ENCODE peak calls at places on chromosome 6, in eight cellular contexts. One of them, this sample, is unnamed.

GRCh38 chr6:53814353-53814752 is 19.5 kb downstream of the LRRC1 start:
- DNase-seq in ELF-1: no peak
- DNase-seq in Daoy: no peak
- DNase-seq in body of pancreas: no peak
- DNase-seq in activated naive CD8-positive, alpha-beta T cell treated with anti-CD3 and anti-CD28 coated beads, Interleukin-2, amount 50 U/mL, for 24 hours: no peak
- DNase-seq in HS-27A: no peak
- DNase-seq in stimulated activated CD8-positive, alpha-beta memory T cell treated with anti-CD3 and anti-CD28 coated beads, Interleukin-2, amount 100 ng/mL, for 1 hour: no peak
- DNase-seq in SK-N-DZ: no peak
- DNase-seq in this sample: no peak

GRCh38 chr6:33277663-33278391 is 904 bp downstream of the B3GALT4 start:
- DNase-seq in HS-27A: no peak
- DNase-seq in body of pancreas: no peak
- DNase-seq in SK-N-DZ: no peak
- DNase-seq in stimulated activated CD8-positive, alpha-beta memory T cell treated with anti-CD3 and anti-CD28 coated beads, Interleukin-2, amount 100 ng/mL, for 1 hour: no peak
- DNase-seq in activated naive CD8-positive, alpha-beta T cell treated with anti-CD3 and anti-CD28 coated beads, Interleukin-2, amount 50 U/mL, for 24 hours: peak
- DNase-seq in ELF-1: no peak
- DNase-seq in Daoy: peak
- DNase-seq in this sample: peak

GRCh38 chr6:10962673-10963072 is 75.8 kb downstream of the SYCP2L start:
- DNase-seq in HS-27A: no peak
- DNase-seq in ELF-1: no peak
- DNase-seq in body of pancreas: no peak
- DNase-seq in activated naive CD8-positive, alpha-beta T cell treated with anti-CD3 and anti-CD28 coated beads, Interleukin-2, amount 50 U/mL, for 24 hours: no peak
- DNase-seq in stimulated activated CD8-positive, alpha-beta memory T cell treated with anti-CD3 and anti-CD28 coated beads, Interleukin-2, amount 100 ng/mL, for 1 hour: no peak
- DNase-seq in SK-N-DZ: no peak
- DNase-seq in Daoy: peak
- DNase-seq in this sample: no peak

GRCh38 chr6:54238407-54238806 is 69.8 kb upstream of the TINAG start:
- DNase-seq in ELF-1: no peak
- DNase-seq in activated naive CD8-positive, alpha-beta T cell treated with anti-CD3 and anti-CD28 coated beads, Interleukin-2, amount 50 U/mL, for 24 hours: no peak
- DNase-seq in stimulated activated CD8-positive, alpha-beta memory T cell treated with anti-CD3 and anti-CD28 coated beads, Interleukin-2, amount 100 ng/mL, for 1 hour: no peak
- DNase-seq in HS-27A: no peak
- DNase-seq in SK-N-DZ: no peak
- DNase-seq in body of pancreas: no peak
- DNase-seq in Daoy: no peak
- DNase-seq in this sample: no peak

GRCh38 chr6:38489951-38490350 is 149.8 kb downstream of the BTBD9 start:
- DNase-seq in stimulated activated CD8-positive, alpha-beta memory T cell treated with anti-CD3 and anti-CD28 coated beads, Interleukin-2, amount 100 ng/mL, for 1 hour: no peak
- DNase-seq in body of pancreas: no peak
- DNase-seq in HS-27A: no peak
- DNase-seq in ELF-1: no peak
- DNase-seq in SK-N-DZ: no peak
- DNase-seq in Daoy: peak
- DNase-seq in activated naive CD8-positive, alpha-beta T cell treated with anti-CD3 and anti-CD28 coated beads, Interleukin-2, amount 50 U/mL, for 24 hours: no peak
- DNase-seq in this sample: no peak

GRCh38 chr6:92756912-92757311 is 662.4 kb downstream of the EPHA7 start:
- DNase-seq in HS-27A: no peak
- DNase-seq in ELF-1: no peak
- DNase-seq in body of pancreas: no peak
- DNase-seq in SK-N-DZ: no peak
- DNase-seq in activated naive CD8-positive, alpha-beta T cell treated with anti-CD3 and anti-CD28 coated beads, Interleukin-2, amount 50 U/mL, for 24 hours: no peak
- DNase-seq in stimulated activated CD8-positive, alpha-beta memory T cell treated with anti-CD3 and anti-CD28 coated beads, Interleukin-2, amount 100 ng/mL, for 1 hour: no peak
- DNase-seq in Daoy: no peak
- DNase-seq in this sample: no peak

GRCh38 chr6:4932506-4932903 is 71.3 kb downstream of the RPP40 start:
- DNase-seq in Daoy: no peak
- DNase-seq in body of pancreas: no peak
- DNase-seq in stimulated activated CD8-positive, alpha-beta memory T cell treated with anti-CD3 and anti-CD28 coated beads, Interleukin-2, amount 100 ng/mL, for 1 hour: no peak
- DNase-seq in HS-27A: no peak
- DNase-seq in activated naive CD8-positive, alpha-beta T cell treated with anti-CD3 and anti-CD28 coated beads, Interleukin-2, amount 50 U/mL, for 24 hours: no peak
- DNase-seq in ELF-1: no peak
- DNase-seq in SK-N-DZ: no peak
- DNase-seq in this sample: no peak

GRCh38 chr6:5398530-5398929 is 137.2 kb downstream of the FARS2 start:
- DNase-seq in Daoy: peak
- DNase-seq in body of pancreas: no peak
- DNase-seq in activated naive CD8-positive, alpha-beta T cell treated with anti-CD3 and anti-CD28 coated beads, Interleukin-2, amount 50 U/mL, for 24 hours: no peak
- DNase-seq in stimulated activated CD8-positive, alpha-beta memory T cell treated with anti-CD3 and anti-CD28 coated beads, Interleukin-2, amount 100 ng/mL, for 1 hour: no peak
- DNase-seq in HS-27A: no peak
- DNase-seq in SK-N-DZ: peak
- DNase-seq in ELF-1: no peak
- DNase-seq in this sample: no peak

GRCh38 chr6:73234732-73235131 is 9.4 kb upstream of the KHDC1L start:
- DNase-seq in activated naive CD8-positive, alpha-beta T cell treated with anti-CD3 and anti-CD28 coated beads, Interleukin-2, amount 50 U/mL, for 24 hours: no peak
- DNase-seq in ELF-1: no peak
- DNase-seq in SK-N-DZ: no peak
- DNase-seq in stimulated activated CD8-positive, alpha-beta memory T cell treated with anti-CD3 and anti-CD28 coated beads, Interleukin-2, amount 100 ng/mL, for 1 hour: no peak
- DNase-seq in body of pancreas: no peak
- DNase-seq in HS-27A: peak
- DNase-seq in Daoy: peak
- DNase-seq in this sample: no peak

GRCh38 chr6:6890400-6890858 is 217.3 kb upstream of the RREB1 start:
- DNase-seq in activated naive CD8-positive, alpha-beta T cell treated with anti-CD3 and anti-CD28 coated beads, Interleukin-2, amount 50 U/mL, for 24 hours: no peak
- DNase-seq in body of pancreas: peak
- DNase-seq in ELF-1: peak
- DNase-seq in stimulated activated CD8-positive, alpha-beta memory T cell treated with anti-CD3 and anti-CD28 coated beads, Interleukin-2, amount 100 ng/mL, for 1 hour: no peak
- DNase-seq in Daoy: no peak
- DNase-seq in SK-N-DZ: no peak
- DNase-seq in HS-27A: no peak
- DNase-seq in this sample: peak

GRCh38 chr6:168093071-168093505 is 14.1 kb upstream of the FRMD1 start:
- DNase-seq in ELF-1: no peak
- DNase-seq in HS-27A: no peak
- DNase-seq in body of pancreas: no peak
- DNase-seq in SK-N-DZ: no peak
- DNase-seq in stimulated activated CD8-positive, alpha-beta memory T cell treated with anti-CD3 and anti-CD28 coated beads, Interleukin-2, amount 100 ng/mL, for 1 hour: no peak
- DNase-seq in activated naive CD8-positive, alpha-beta T cell treated with anti-CD3 and anti-CD28 coated beads, Interleukin-2, amount 50 U/mL, for 24 hours: no peak
- DNase-seq in Daoy: no peak
- DNase-seq in this sample: no peak

GRCh38 chr6:119132211-119133004 is 53.9 kb upstream of the FAM184A start:
- DNase-seq in activated naive CD8-positive, alpha-beta T cell treated with anti-CD3 and anti-CD28 coated beads, Interleukin-2, amount 50 U/mL, for 24 hours: no peak
- DNase-seq in stimulated activated CD8-positive, alpha-beta memory T cell treated with anti-CD3 and anti-CD28 coated beads, Interleukin-2, amount 100 ng/mL, for 1 hour: no peak
- DNase-seq in SK-N-DZ: no peak
- DNase-seq in ELF-1: no peak
- DNase-seq in Daoy: no peak
- DNase-seq in body of pancreas: no peak
- DNase-seq in HS-27A: no peak
- DNase-seq in this sample: no peak